ENCODE peak calls at places on chromosomes 2 and 18, in six cellular contexts. F, A, D, N, W and Z are unnamed samples.

GRCh38 chr2:219478916-219479315 is 19.8 kb upstream of the GMPPA start:
- DNase-seq in F (no peak), D (no peak), W (no peak), N (no peak), A (no peak), Z (no peak)

GRCh38 chr2:237012577-237013237 is 73.0 kb upstream of the COPS8 start:
- DNase-seq in F (no peak), A (peak; percentile 42), D (no peak), N (no peak), W (no peak), Z (no peak)

GRCh38 chr18:21599585-21600525 is 649 bp downstream of the ESCO1 start:
- DNase-seq in A (peak; percentile 45), D (no peak), F (peak; percentile 68), N (peak; percentile 87), W (no peak), Z (no peak)

GRCh38 chr18:3675446-3675845 is 225.5 kb downstream of the TGIF1 start:
- DNase-seq in D (no peak), F (no peak), W (no peak), A (peak; percentile 58), N (no peak), Z (no peak)

GRCh38 chr2:149038442-149039212 is at the start of gene LYPD6B:
- DNase-seq in A (peak; percentile 72), N (peak; percentile 70), D (no peak), W (no peak), F (no peak), Z (no peak)

GRCh38 chr2:235911633-235912032 is 256.6 kb downstream of the GBX2 start:
- DNase-seq in D (no peak), N (no peak), A (no peak), F (no peak), W (no peak), Z (no peak)

GRCh38 chr2:222982010-222982908 is 69.7 kb upstream of the KCNE4 start:
- DNase-seq in D (peak; percentile 57), F (peak; percentile 19), A (peak; percentile 90), W (no peak), N (peak; percentile 55), Z (peak; percentile 33)

GRCh38 chr2:127829845-127830246 is 18.9 kb upstream of the WDR33 start:
- DNase-seq in W (peak; percentile 96), D (peak; percentile 40), N (no peak), F (no peak), A (no peak), Z (no peak)

GRCh38 chr2:201806442-201806841 is at the start of gene CDK15:
- DNase-seq in N (no peak), W (no peak), A (no peak), D (no peak), F (no peak), Z (peak; percentile 13)

GRCh38 chr2:191637182-191638078 is 40.5 kb upstream of the NABP1 start:
- DNase-seq in A (peak; percentile 91), W (no peak), F (no peak), D (no peak), N (no peak), Z (no peak)

GRCh38 chr2:101515512-101515911 is 40.6 kb upstream of the RFX8 start:
- DNase-seq in D (no peak), N (no peak), F (peak; percentile 28), A (no peak), W (no peak), Z (no peak)

GRCh38 chr2:160293401-160293911 is 93.4 kb upstream of the ITGB6 start:
- DNase-seq in W (no peak), N (no peak), A (peak; percentile 43), D (peak; percentile 44), F (peak; percentile 9), Z (no peak)

GRCh38 chr2:240965296-240965904 is 33.0 kb upstream of the SNED1 start:
- DNase-seq in F (peak; percentile 5), D (peak; percentile 65), W (no peak), N (no peak), A (no peak), Z (peak; percentile 43)

GRCh38 chr2:182132605-182133004 is 147.0 kb downstream of the PPP1R1C start:
- DNase-seq in W (no peak), N (no peak), F (no peak), D (no peak), A (no peak), Z (no peak)

GRCh38 chr18:61435064-61435652 is 101.9 kb downstream of the CDH20 start:
- DNase-seq in A (no peak), F (no peak), W (no peak), D (no peak), N (peak; percentile 52), Z (no peak)

GRCh38 chr2:223538920-223539440 is 63.2 kb downstream of the SCG2 start:
- DNase-seq in F (no peak), D (no peak), N (peak; percentile 42), A (no peak), W (no peak), Z (no peak)

GRCh38 chr18:72826736-72827135 is 41.1 kb downstream of the NETO1 start:
- DNase-seq in A (no peak), W (no peak), F (no peak), D (no peak), N (peak; percentile 8), Z (no peak)

GRCh38 chr2:135635212-135635835 is 104.0 kb downstream of the R3HDM1 start:
- DNase-seq in N (no peak), F (no peak), D (no peak), W (no peak), A (no peak), Z (no peak)
- H3K36me3 ChIP-seq in N (peaks cover 13% of the 10 kb centered on the region), F (no peaks in the 10 kb centered on the region), D (no peaks in the 10 kb centered on the region), W (peaks cover 23% of the 10 kb centered on the region), A (peaks cover 3% of the 10 kb centered on the region), Z (peaks cover 83% of the 10 kb centered on the region)

GRCh38 chr2:59206361-59206760 is 965.2 kb upstream of the FANCL start:
- DNase-seq in F (no peak), D (no peak), A (no peak), W (no peak), N (no peak), Z (no peak)

DNA sequence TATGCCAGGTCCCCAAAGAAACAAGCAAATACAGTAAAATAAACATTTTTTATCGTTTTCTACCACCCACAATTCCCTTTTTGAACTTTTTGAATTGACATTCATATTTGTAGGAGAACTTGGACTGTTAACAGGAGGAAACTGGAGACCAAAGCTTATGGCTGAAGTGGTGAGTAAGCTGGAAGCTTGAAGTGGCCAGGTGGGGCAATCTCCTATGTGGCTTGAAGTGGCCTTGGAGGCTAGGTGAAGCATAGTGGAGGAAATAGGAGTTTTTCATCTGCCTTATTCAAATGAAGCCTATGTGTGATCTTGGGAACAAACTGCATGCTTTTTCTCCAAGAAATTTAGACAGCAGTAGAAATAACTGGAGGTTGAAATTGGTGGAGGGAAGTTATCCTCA is 962.9 kb upstream of the FANCL start:
- DNase-seq in F (no peak), D (peak; percentile 34), A (no peak), N (no peak), W (no peak), Z (no peak)
- H3K4me1 ChIP-seq in F (no peaks in the 10 kb centered on the region), D (no peaks in the 10 kb centered on the region), A (no peaks in the 10 kb centered on the region), N (peaks cover 12% of the 10 kb centered on the region), W (no peaks in the 10 kb centered on the region), Z (no peaks in the 10 kb centered on the region)

GRCh38 chr2:86082768-86083167 is 22.9 kb downstream of the POLR1A start:
- DNase-seq in F (no peak), N (no peak), A (no peak), W (no peak), D (no peak), Z (no peak)

GRCh38 chr2:86087936-86088850 is 17.5 kb downstream of the POLR1A start:
- DNase-seq in D (no peak), F (no peak), N (no peak), A (no peak), W (no peak), Z (no peak)
- TF ChIP-seq CTCF in D (no peak), F (peak; percentile 23), N (peak; percentile 64), A (peak; percentile 56), W (peak; percentile 44), Z (peak; percentile 10)

DNA sequence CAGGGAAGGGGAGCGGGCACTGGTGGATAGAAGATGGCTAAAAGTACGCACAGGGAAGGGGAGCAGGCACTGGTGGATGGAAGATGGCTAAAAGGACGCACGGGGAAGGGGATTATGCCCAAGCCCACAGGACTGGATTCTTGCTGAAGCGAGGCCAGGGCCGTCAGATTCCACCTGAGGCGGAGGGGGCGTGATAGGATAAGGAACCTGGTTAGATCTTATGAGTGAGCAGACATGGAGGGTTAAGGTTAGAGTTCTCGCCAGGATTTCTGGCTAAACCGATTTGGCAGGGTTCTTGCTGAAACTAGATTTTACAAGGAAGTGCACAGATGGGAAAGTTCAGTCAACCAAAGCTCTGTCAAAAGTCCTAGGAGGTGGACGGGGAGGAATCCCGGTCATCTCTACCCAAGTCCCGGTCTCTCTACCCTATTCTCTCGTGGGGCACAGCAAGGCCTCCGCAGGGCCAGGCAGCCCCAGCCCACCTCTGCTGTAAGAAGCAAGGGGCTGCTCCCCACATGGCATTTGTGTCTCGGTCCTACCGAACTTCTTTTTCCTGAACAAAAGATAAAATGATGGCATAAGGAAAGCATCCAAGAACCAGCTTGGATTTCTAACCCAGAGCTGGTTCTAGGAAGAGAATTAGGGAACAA is 140.8 kb downstream of the PTGR3 start:
- DNase-seq in F (no peak), W (no peak), D (no peak), N (no peak), A (no peak), Z (no peak)
- H3K36me3 ChIP-seq in F (peaks cover 4% of the 10 kb centered on the region), W (no peaks in the 10 kb centered on the region), D (no peaks in the 10 kb centered on the region), N (no peaks in the 10 kb centered on the region), A (no peaks in the 10 kb centered on the region), Z (peaks cover 23% of the 10 kb centered on the region)

GRCh38 chr2:105394951-105395611 is 3.8 kb downstream of the FHL2 start:
- DNase-seq in W (no peak), F (no peak), N (no peak), A (no peak), D (no peak), Z (peak; percentile 48)
- H3K4me1 ChIP-seq in W (no peaks in the 10 kb centered on the region), F (peaks cover 42% of the 10 kb centered on the region), N (no peaks in the 10 kb centered on the region), A (peaks cover 74% of the 10 kb centered on the region), D (no peaks in the 10 kb centered on the region), Z (peaks cover 65% of the 10 kb centered on the region)